ENCODE peak calls at places on chromosome 5, in eight cellular contexts. E is GOT3, R is OCI-M1, B is foreskin fibroblast, J is RWPE1, K is A549, N is T-helper 2 cell, D is adipocyte. W is an unnamed sample.

GRCh38 chr5:4189317-4189716 is 593.7 kb downstream of the IRX1 start:
- DNase-seq in E (no peak), R (no peak), B (no peak), J (no peak), K (no peak), N (no peak), D (no peak), W (no peak)

GRCh38 chr5:14557203-14557725 is 24.3 kb upstream of the OTULINL start:
- DNase-seq in E (no peak), R (peak), B (no peak), J (no peak), K (no peak), N (no peak), D (no peak), W (no peak)

GRCh38 chr5:177335043-177335700 is 16.3 kb downstream of the LMAN2 start:
- DNase-seq in E (no peak), R (no peak), B (no peak), J (no peak), K (no peak), N (no peak), D (no peak), W (no peak)

GRCh38 chr5:99060306-99061261 is 131.8 kb upstream of the CHD1 start:
- DNase-seq in E (no peak), R (peak), B (peak), J (peak), K (peak), N (peak), D (peak), W (peak)

GRCh38 chr5:154365823-154366222 is 80.0 kb upstream of the SAP30L start:
- DNase-seq in E (no peak), R (no peak), B (peak), J (no peak), K (no peak), N (no peak), D (no peak), W (no peak)

GRCh38 chr5:85896499-85896898 is 721.2 kb upstream of the COX7C start:
- DNase-seq in E (no peak), R (no peak), B (no peak), J (no peak), K (no peak), N (no peak), D (no peak), W (no peak)

GRCh38 chr5:74801941-74802340 is 34.9 kb downstream of the NSA2 start:
- DNase-seq in E (no peak), R (no peak), B (peak), J (peak), K (no peak), N (no peak), D (no peak), W (no peak)

GRCh38 chr5:57298985-57299491 is 125.2 kb downstream of the GPBP1 start:
- DNase-seq in E (no peak), R (peak), B (peak), J (peak), K (peak), N (peak), D (peak), W (no peak)

GRCh38 chr5:151006704-151007334 is 13.6 kb upstream of the GPX3 start:
- DNase-seq in E (no peak), R (no peak), B (no peak), J (no peak), K (no peak), N (no peak), D (no peak), W (no peak)

GRCh38 chr5:158471179-158471924 is 612.4 kb upstream of the CLINT1 start:
- DNase-seq in E (no peak), R (no peak), B (no peak), J (no peak), K (no peak), N (no peak), D (no peak), W (no peak)

GRCh38 chr5:142283304-142283703 is 41.5 kb downstream of the SPRY4 start:
- DNase-seq in E (no peak), R (no peak), B (no peak), J (peak), K (no peak), N (no peak), D (no peak), W (no peak)

GRCh38 chr5:122311400-122311887 is 593 bp upstream of the SNCAIP start:
- DNase-seq in E (no peak), R (no peak), B (no peak), J (no peak), K (no peak), N (no peak), D (no peak), W (no peak)

GRCh38 chr5:79269733-79270166 is 33.8 kb downstream of the JMY start:
- DNase-seq in E (no peak), R (no peak), B (no peak), J (no peak), K (no peak), N (no peak), D (no peak), W (peak)

GRCh38 chr5:23627976-23628375 is 120.6 kb downstream of the PRDM9 start:
- DNase-seq in E (no peak), R (peak), B (no peak), J (no peak), K (no peak), N (no peak), D (no peak), W (no peak)

GRCh38 chr5:65292196-65292595 is 189.5 kb downstream of the ADAMTS6 start:
- DNase-seq in E (no peak), R (no peak), B (no peak), J (no peak), K (no peak), N (no peak), D (peak), W (no peak)

GRCh38 chr5:180808461-180809000 is 5.9 kb upstream of the MGAT1 start:
- DNase-seq in E (no peak), R (no peak), B (no peak), J (no peak), K (no peak), N (no peak), D (no peak), W (no peak)

GRCh38 chr5:34699155-34700077 is 43.3 kb downstream of the RAI14 start:
- DNase-seq in E (no peak), R (peak), B (no peak), J (no peak), K (no peak), N (no peak), D (no peak), W (peak)

GRCh38 chr5:149455889-149456409 is 76.9 kb upstream of the IL17B start:
- DNase-seq in E (peak), R (peak), B (peak), J (no peak), K (no peak), N (no peak), D (peak), W (no peak)

GRCh38 chr5:92559331-92559730 is 1021.7 kb downstream of the NR2F1-AS1 start:
- DNase-seq in E (no peak), R (no peak), B (no peak), J (no peak), K (no peak), N (no peak), D (no peak), W (no peak)

GRCh38 chr5:173697931-173698579 is 81.6 kb upstream of the BOD1 start:
- DNase-seq in E (no peak), R (no peak), B (no peak), J (no peak), K (no peak), N (no peak), D (no peak), W (no peak)

GRCh38 chr5:116754556-116754955 is 179.9 kb upstream of the SEMA6A start:
- DNase-seq in E (no peak), R (no peak), B (no peak), J (no peak), K (no peak), N (no peak), D (no peak), W (no peak)

GRCh38 chr5:89168766-89169165 is 285.8 kb upstream of the MEF2C start:
- DNase-seq in E (no peak), R (no peak), B (no peak), J (no peak), K (no peak), N (no peak), D (no peak), W (no peak)

GRCh38 chr5:112492291-112492690 is 73.2 kb upstream of the EPB41L4A start:
- DNase-seq in E (peak), R (peak), B (peak), J (peak), K (peak), N (no peak), D (peak), W (peak)

GRCh38 chr5:93359296-93359957 is 221.6 kb downstream of the NR2F1-AS1 start:
- DNase-seq in E (no peak), R (no peak), B (peak), J (peak), K (no peak), N (no peak), D (peak), W (no peak)

GRCh38 chr5:79284852-79285251 is 48.9 kb downstream of the JMY start:
- DNase-seq in E (no peak), R (no peak), B (no peak), J (no peak), K (no peak), N (no peak), D (peak), W (no peak)

GRCh38 chr5:124740991-124741583 is 5.4 kb downstream of the ZNF608 start:
- DNase-seq in E (no peak), R (no peak), B (peak), J (peak), K (no peak), N (no peak), D (peak), W (no peak)

GRCh38 chr5:96794757-96795156 is 13.0 kb downstream of the ERAP1 start:
- DNase-seq in E (no peak), R (no peak), B (no peak), J (no peak), K (no peak), N (peak), D (no peak), W (no peak)

GRCh38 chr5:135122797-135123196 is 88.8 kb upstream of the PITX1 start:
- DNase-seq in E (no peak), R (no peak), B (no peak), J (no peak), K (no peak), N (no peak), D (no peak), W (no peak)

GRCh38 chr5:99032234-99033013 is 103.6 kb upstream of the CHD1 start:
- DNase-seq in E (peak), R (peak), B (peak), J (peak), K (peak), N (no peak), D (peak), W (peak)

GRCh38 chr5:17412760-17413671 is 85.0 kb upstream of the TAF11L2 start:
- DNase-seq in E (no peak), R (peak), B (no peak), J (no peak), K (no peak), N (no peak), D (no peak), W (no peak)

GRCh38 chr5:95426227-95426626 is 35.1 kb downstream of the FAM81B start:
- DNase-seq in E (no peak), R (no peak), B (no peak), J (no peak), K (no peak), N (no peak), D (no peak), W (no peak)

W was measured in Caco-2.